ENCODE peak calls at places on chromosomes 1 and 21, in four cellular contexts. K, R, E and C are unnamed samples.

GRCh38 chr1:95233321-95233736 is 681 bp upstream of the RWDD3 start:
- DNase-seq in E (peak; percentile 68), R (no peak), K (peak; percentile 59), C (no peak)

GRCh38 chr1:27031235-27032118 is 18.8 kb upstream of the TENT5B start:
- DNase-seq in R (no peak), K (peak; percentile 80), E (no peak), C (no peak)

GRCh38 chr1:33140153-33141149 is 41.4 kb downstream of the TRIM62 start:
- DNase-seq in R (no peak), K (peak; percentile 60), E (peak; percentile 32), C (no peak)

GRCh38 chr1:117210831-117211261 is at the start of gene VTCN1:
- DNase-seq in E (no peak), K (no peak), R (no peak), C (no peak)

GRCh38 chr1:202349263-202349928 is 897 bp downstream of the PPP1R12B start:
- DNase-seq in K (no peak), E (peak; percentile 43), R (no peak), C (no peak)

GRCh38 chr1:169680377-169681019 is 30.9 kb downstream of the SELL start:
- DNase-seq in R (peak; percentile 73), E (no peak), K (no peak), C (no peak)

GRCh38 chr21:16072692-16073091 is 342.9 kb downstream of the USP25 start:
- DNase-seq in E (no peak), K (no peak), R (no peak), C (no peak)

GRCh38 chr1:27382950-27383627 is at the start of gene CD164L2:
- DNase-seq in E (no peak), K (peak; percentile 100), R (no peak), C (no peak)

GRCh38 chr1:24417681-24418080 is 2.1 kb downstream of the NIPAL3 start:
- DNase-seq in K (no peak), R (no peak), E (no peak), C (no peak)

GRCh38 chr1:171844381-171844780 is 3.1 kb downstream of the DNM3 start:
- DNase-seq in R (no peak), E (no peak), K (no peak), C (no peak)

GRCh38 chr1:171845998-171846397 is 4.7 kb downstream of the DNM3 start:
- DNase-seq in E (no peak), K (no peak), R (no peak), C (no peak)

GRCh38 chr1:171841050-171841910 is at the start of gene DNM3:
- DNase-seq in R (no peak), E (no peak), K (peak; percentile 93), C (peak; percentile 78)

GRCh38 chr1:171841931-171842723 is 829 bp downstream of the DNM3 start:
- DNase-seq in R (no peak), E (no peak), K (peak; percentile 71), C (no peak)
- H3K27me3 ChIP-seq in R (peaks cover 2% of the 10 kb centered on the region), E (peaks cover 5% of the 10 kb centered on the region), K (peaks cover 4% of the 10 kb centered on the region), C (peaks cover 54% of the 10 kb centered on the region)

GRCh38 chr1:206435450-206435849 is 34.8 kb upstream of the IKBKE start:
- DNase-seq in K (no peak), E (no peak), R (no peak), C (no peak)
- TF ChIP-seq SUZ12 in K (no peak), E (no peak), R (no peak), C (no peak)

GRCh38 chr21:33027401-33028185 is 1.9 kb downstream of the OLIG2 start:
- DNase-seq in R (no peak), K (peak; percentile 73), E (no peak), C (no peak)

GRCh38 chr21:33028271-33028670 is 2.5 kb downstream of the OLIG2 start:
- DNase-seq in E (no peak), R (no peak), K (no peak), C (no peak)

GRCh38 chr21:33026299-33026858 is 644 bp downstream of the OLIG2 start:
- DNase-seq in K (no peak), E (no peak), R (no peak), C (no peak)

GRCh38 chr21:33025471-33026298 is at the start of gene OLIG2:
- DNase-seq in R (no peak), E (no peak), K (peak; percentile 93), C (peak; percentile 93)

DNA sequence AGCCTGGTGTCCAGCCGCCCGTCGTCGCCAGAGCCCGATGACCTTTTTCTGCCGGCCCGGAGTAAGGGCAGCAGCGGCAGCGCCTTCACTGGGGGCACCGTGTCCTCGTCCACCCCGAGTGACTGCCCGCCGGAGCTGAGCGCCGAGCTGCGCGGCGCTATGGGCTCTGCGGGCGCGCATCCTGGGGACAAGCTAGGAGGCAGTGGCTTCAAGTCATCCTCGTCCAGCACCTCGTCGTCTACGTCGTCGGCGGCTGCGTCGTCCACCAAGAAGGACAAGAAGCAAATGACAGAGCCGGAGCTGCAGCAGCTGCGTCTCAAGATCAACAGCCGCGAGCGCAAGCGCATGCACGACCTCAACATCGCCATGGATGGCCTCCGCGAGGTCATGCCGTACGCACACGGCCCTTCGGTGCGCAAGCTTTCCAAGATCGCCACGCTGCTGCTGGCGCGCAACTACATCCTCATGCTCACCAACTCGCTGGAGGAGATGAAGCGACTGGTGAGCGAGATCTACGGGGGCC is 1.2 kb downstream of the OLIG2 start:
- DNase-seq in E (no peak), R (no peak), K (peak; percentile 72), C (no peak)
- H3K27me3 ChIP-seq in E (peaks cover 94% of the 10 kb centered on the region), R (peaks cover 32% of the 10 kb centered on the region), K (peaks cover 99% of the 10 kb centered on the region), C (peaks cover 93% of the 10 kb centered on the region)

GRCh38 chr1:207883660-207884245 is 27.2 kb downstream of the CD34 start:
- DNase-seq in K (no peak), R (no peak), E (no peak), C (no peak)
- TF ChIP-seq SUZ12 in K (no peak), R (no peak), E (no peak), C (no peak)

GRCh38 chr1:66177483-66177882 is 356.5 kb upstream of the SGIP1 start:
- DNase-seq in K (no peak), R (no peak), E (peak; percentile 4), C (no peak)

GRCh38 chr1:66182551-66183178 is 351.3 kb upstream of the SGIP1 start:
- DNase-seq in R (no peak), E (no peak), K (no peak), C (no peak)

GRCh38 chr1:66181999-66182398 is 352.0 kb upstream of the SGIP1 start:
- DNase-seq in E (no peak), R (no peak), K (no peak), C (no peak)

DNA sequence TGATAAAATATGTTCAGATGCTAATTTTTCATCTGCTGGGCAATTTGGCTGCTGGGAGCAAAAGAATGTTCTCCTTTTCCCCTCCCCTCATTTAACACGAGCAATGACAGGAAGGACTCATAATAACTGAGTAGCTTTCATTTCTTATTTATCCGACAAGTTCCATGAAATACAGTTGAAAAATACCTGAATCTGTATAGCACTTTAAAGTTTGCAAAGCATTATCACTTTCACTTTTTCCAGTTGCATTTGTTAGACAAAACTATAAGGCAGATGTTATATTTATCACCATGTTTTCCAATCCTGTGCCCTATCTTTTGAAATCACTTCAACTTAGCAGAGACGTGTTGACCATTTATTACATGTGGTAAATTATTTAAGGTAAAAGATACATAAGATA is 350.6 kb upstream of the SGIP1 start:
- DNase-seq in R (no peak), E (no peak), K (no peak), C (no peak)
- H3K27me3 ChIP-seq in R (no peaks in the 10 kb centered on the region), E (no peaks in the 10 kb centered on the region), K (no peaks in the 10 kb centered on the region), C (no peaks in the 10 kb centered on the region)

DNA sequence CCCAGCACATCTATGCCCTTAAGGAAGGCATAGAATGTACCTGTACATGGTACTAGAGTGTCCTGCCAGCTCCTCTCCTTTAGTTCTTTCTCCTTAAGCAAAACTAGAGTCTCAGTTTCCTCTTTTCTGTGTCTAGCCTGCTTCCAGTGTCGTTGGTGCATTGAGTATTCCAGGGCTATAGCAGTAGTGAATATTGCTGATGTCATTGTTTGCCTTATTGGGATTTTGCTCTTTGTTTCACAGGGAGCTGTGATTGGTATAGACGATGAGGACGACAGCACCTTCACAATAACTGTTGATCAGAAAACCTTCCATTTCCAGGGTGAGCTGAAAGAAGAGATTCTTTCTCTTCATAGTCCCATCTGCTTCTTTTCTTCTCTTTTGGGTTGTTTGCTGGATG is 52.3 kb downstream of the OSBPL9 start:
- DNase-seq in E (no peak), K (no peak), R (no peak), C (no peak)
- TF ChIP-seq SUZ12 in E (no peak), K (no peak), R (no peak), C (no peak)

DNA sequence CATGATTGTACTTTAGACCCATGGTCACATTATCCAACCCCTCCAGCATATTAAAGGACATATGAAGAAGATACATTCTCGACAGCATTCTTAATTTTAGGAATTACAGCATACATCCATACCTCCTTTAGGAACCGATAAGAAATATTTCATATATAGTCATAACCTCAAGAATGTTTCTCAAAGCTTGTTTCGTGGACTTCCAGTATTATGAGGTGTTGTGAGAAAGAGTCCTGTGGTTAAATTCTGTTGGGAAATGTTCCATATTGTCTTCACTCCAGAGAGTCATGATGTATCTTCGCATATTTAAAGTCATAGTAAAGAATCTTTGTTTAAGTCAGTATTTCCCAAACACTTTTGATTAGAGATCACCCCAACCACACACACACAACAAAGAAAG is 321.0 kb upstream of the SNX7 start:
- DNase-seq in K (no peak), E (no peak), R (no peak), C (no peak)
- H3K27me3 ChIP-seq in K (no peaks in the 10 kb centered on the region), E (no peaks in the 10 kb centered on the region), R (no peaks in the 10 kb centered on the region), C (no peaks in the 10 kb centered on the region)